ENCODE peak calls at places on chromosomes 5 and 9, in five cellular contexts. M is cardiac muscle cell, F is A549, S is mesenchymal stem cell, V is stomach. D is an unnamed sample. For H3K9me3, the result is how much of the 10 kb centered on the place peaks cover.

GRCh38 chr5:171155621-171156020 is 153.4 kb upstream of the TLX3 start:
- DNase-seq in M (peak), F (no peak), S (peak), V (no peak), D (no peak)

GRCh38 chr9:77440057-77440456 is 208.1 kb downstream of the GNA14 start:
- DNase-seq in M (peak), F (no peak), S (no peak), V (no peak), D (no peak)

GRCh38 chr9:106708147-106708838 is 154.7 kb upstream of the ZNF462 start:
- DNase-seq in M (no peak), F (no peak), S (peak), V (no peak), D (no peak)

GRCh38 chr5:180802325-180803180 is at the start of gene MGAT1:
- DNase-seq in M (peak), F (peak), S (peak), V (peak), D (peak)

GRCh38 chr5:51384281-51384840 is 1.1 kb downstream of the ISL1 start:
- DNase-seq in M (no peak), F (no peak), S (peak), V (no peak), D (no peak)

GRCh38 chr5:67305913-67306710 is 109.5 kb upstream of the CD180 start:
- DNase-seq in M (peak), F (no peak), S (peak), V (no peak), D (no peak)

GRCh38 chr9:123998278-123998925 is 13.2 kb upstream of the LHX2 start:
- DNase-seq in M (no peak), F (no peak), S (no peak), V (no peak), D (no peak)

GRCh38 chr9:33166263-33167083 is 663 bp downstream of the B4GALT1 start:
- DNase-seq in M (peak), F (peak), S (peak), V (peak), D (peak)

GRCh38 chr9:81227507-81228245 is 461.7 kb downstream of the TLE1 start:
- DNase-seq in M (no peak), F (no peak), S (no peak), V (no peak), D (no peak)

GRCh38 chr5:74281191-74281590 is 359.3 kb downstream of the ENC1 start:
- DNase-seq in M (no peak), F (no peak), S (no peak), V (no peak), D (no peak)

GRCh38 chr5:2250365-2250950 is 367.7 kb upstream of the IRX4 start:
- DNase-seq in M (no peak), F (no peak), S (no peak), V (no peak), D (no peak)

GRCh38 chr9:130173462-130173876 is 1.3 kb downstream of the NCS1 start:
- DNase-seq in M (peak), F (no peak), S (no peak), V (no peak), D (no peak)

GRCh38 chr9:89522261-89522978 is 24.5 kb upstream of the SEMA4D start:
- DNase-seq in M (no peak), F (no peak), S (no peak), V (peak), D (peak)

GRCh38 chr5:62720036-62720441 is 141.4 kb downstream of the LRRC70 start:
- DNase-seq in M (peak), F (peak), S (no peak), V (peak), D (peak)

GRCh38 chr5:107772418-107773310 is 101.9 kb upstream of the EFNA5 start:
- DNase-seq in M (no peak), F (no peak), S (no peak), V (no peak), D (no peak)

GRCh38 chr5:124746252-124746915 is at the start of gene ZNF608:
- DNase-seq in M (peak), F (peak), S (peak), V (no peak), D (peak)

GRCh38 chr9:124280176-124280691 is 22.5 kb downstream of the NEK6 start:
- DNase-seq in M (peak), F (no peak), S (peak), V (no peak), D (no peak)

GRCh38 chr5:177545487-177546261 is 8.7 kb downstream of the FAM193B start:
- DNase-seq in M (peak), F (no peak), S (peak), V (peak), D (no peak)

GRCh38 chr5:150904479-150905311 is at the start of gene ZNF300:
- DNase-seq in M (peak), F (peak), S (peak), V (peak), D (peak)

GRCh38 chr5:142977363-142978051 is 207.3 kb downstream of the ARHGAP26 start:
- DNase-seq in M (peak), F (no peak), S (peak), V (no peak), D (peak)

GRCh38 chr5:1375871-1376850 is 31.3 kb upstream of the CLPTM1L start:
- DNase-seq in M (no peak), F (no peak), S (no peak), V (no peak), D (no peak)

GRCh38 chr5:78509884-78510769 is 138.4 kb downstream of the LHFPL2 start:
- DNase-seq in M (peak), F (no peak), S (peak), V (peak), D (peak)

GRCh38 chr5:35783551-35783950 is 73.1 kb upstream of the IL7R start:
- DNase-seq in M (no peak), F (no peak), S (no peak), V (no peak), D (no peak)

GRCh38 chr9:25677301-25678146 is 720 bp downstream of the TUSC1 start:
- DNase-seq in M (peak), F (peak), S (peak), V (peak), D (peak)

GRCh38 chr5:969421-969839 is 39.2 kb upstream of the NKD2 start:
- DNase-seq in M (peak), F (no peak), S (no peak), V (no peak), D (no peak)

GRCh38 chr9:93496285-93496684 is 42.9 kb upstream of the FAM120AOS start:
- DNase-seq in M (no peak), F (no peak), S (no peak), V (no peak), D (no peak)

GRCh38 chr9:134716067-134716466 is 74.5 kb downstream of the COL5A1 start:
- DNase-seq in M (no peak), F (no peak), S (no peak), V (no peak), D (no peak)

GRCh38 chr9:104177003-104177611 is 83.0 kb downstream of the SMC2 start:
- DNase-seq in M (peak), F (no peak), S (no peak), V (no peak), D (peak)

GRCh38 chr9:124458441-124458840 is 8.2 kb downstream of the ADGRD2 start:
- DNase-seq in M (no peak), F (no peak), S (no peak), V (no peak), D (no peak)

GRCh38 chr9:83937861-83938455 is 16.7 kb upstream of the KIF27 start:
- DNase-seq in M (peak), F (peak), S (peak), V (no peak), D (peak)

GRCh38 chr9:17587113-17587512 is 8.2 kb downstream of the SH3GL2 start:
- DNase-seq in M (no peak), F (no peak), S (no peak), V (no peak), D (no peak)

GRCh38 chr5:432928-433791 is 9.8 kb upstream of the EXOC3 start:
- DNase-seq in M (no peak), F (no peak), S (no peak), V (peak), D (no peak)

GRCh38 chr9:33472171-33472920 is 1.4 kb downstream of the NOL6 start:
- DNase-seq in M (no peak), F (no peak), S (no peak), V (peak), D (no peak)

GRCh38 chr5:15995206-15996052 is 184.2 kb downstream of the MARCHF11 start:
- DNase-seq in M (peak), F (no peak), S (peak), V (no peak), D (no peak)

GRCh38 chr9:124216474-124217176 is 41.1 kb upstream of the NEK6 start:
- DNase-seq in M (no peak), F (no peak), S (no peak), V (peak), D (no peak)

GRCh38 chr5:14156611-14157493 is 13.7 kb downstream of the TRIO start:
- DNase-seq in M (peak), F (peak), S (peak), V (no peak), D (no peak)

GRCh38 chr5:83972909-83973308 is 252.3 kb upstream of the HAPLN1 start:
- DNase-seq in M (no peak), F (no peak), S (no peak), V (no peak), D (no peak)
- H3K27ac ChIP-seq in M (peak), F (no peak), S (no peak), V (no peak), D (no peak)

DNA sequence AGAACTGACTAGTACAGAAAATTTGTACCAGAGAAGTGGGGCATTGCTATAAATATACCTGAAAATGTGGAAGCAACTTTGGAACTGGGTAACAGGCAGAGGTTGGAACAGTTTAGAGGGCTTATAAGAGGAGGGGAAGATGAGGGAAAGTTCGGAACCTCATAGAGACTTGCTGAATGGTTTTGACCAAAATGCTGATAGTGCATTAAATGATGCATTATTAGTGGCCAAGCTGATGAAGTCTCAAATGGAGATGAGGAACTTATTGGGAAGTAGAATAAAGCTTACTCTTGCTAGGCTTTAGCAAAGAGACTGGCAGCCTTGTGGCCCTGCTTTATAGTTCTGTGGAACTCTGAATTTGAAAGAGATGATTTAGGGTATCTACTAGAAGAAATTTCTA is 189.8 kb downstream of the FGF10 start:
- DNase-seq in M (no peak), F (no peak), S (no peak), V (no peak), D (no peak)
- H3K9me3 ChIP-seq in M (under half), F (under half), S (under half), V (under half), D (under half)

GRCh38 chr5:76326559-76327351 is 76.3 kb upstream of the IQGAP2 start:
- DNase-seq in M (no peak), F (no peak), S (peak), V (no peak), D (no peak)

GRCh38 chr5:76332620-76333170 is 70.4 kb upstream of the IQGAP2 start:
- DNase-seq in M (no peak), F (no peak), S (no peak), V (no peak), D (no peak)

GRCh38 chr5:76332102-76332501 is 71.0 kb upstream of the IQGAP2 start:
- DNase-seq in M (no peak), F (no peak), S (no peak), V (peak), D (peak)

GRCh38 chr5:76329346-76329745 is 73.7 kb upstream of the IQGAP2 start:
- DNase-seq in M (no peak), F (no peak), S (no peak), V (no peak), D (no peak)

DNA sequence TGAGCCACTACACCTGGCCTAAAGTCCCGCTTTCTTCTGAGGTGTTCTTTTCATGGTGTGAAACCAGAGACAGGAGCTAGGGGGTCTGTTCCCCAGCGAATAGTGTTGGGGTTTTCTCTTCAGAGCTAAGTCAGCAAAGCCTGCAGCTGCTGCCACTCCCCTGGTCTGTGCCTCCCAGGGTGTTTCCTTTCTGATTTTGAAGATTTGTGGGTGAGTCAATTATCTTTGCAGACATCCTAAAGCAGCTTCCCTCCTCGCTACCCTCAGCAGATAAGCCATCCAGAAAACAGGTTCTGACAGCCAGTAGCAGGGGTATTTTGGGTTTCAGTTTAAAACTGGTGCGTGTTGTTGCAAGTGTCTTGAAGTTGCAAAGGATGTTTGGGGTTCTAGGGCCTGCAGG is 71.9 kb upstream of the IQGAP2 start:
- DNase-seq in M (no peak), F (no peak), S (no peak), V (no peak), D (peak)
- H3K27ac ChIP-seq in M (no peak), F (no peak), S (no peak), V (no peak), D (no peak)

DNA sequence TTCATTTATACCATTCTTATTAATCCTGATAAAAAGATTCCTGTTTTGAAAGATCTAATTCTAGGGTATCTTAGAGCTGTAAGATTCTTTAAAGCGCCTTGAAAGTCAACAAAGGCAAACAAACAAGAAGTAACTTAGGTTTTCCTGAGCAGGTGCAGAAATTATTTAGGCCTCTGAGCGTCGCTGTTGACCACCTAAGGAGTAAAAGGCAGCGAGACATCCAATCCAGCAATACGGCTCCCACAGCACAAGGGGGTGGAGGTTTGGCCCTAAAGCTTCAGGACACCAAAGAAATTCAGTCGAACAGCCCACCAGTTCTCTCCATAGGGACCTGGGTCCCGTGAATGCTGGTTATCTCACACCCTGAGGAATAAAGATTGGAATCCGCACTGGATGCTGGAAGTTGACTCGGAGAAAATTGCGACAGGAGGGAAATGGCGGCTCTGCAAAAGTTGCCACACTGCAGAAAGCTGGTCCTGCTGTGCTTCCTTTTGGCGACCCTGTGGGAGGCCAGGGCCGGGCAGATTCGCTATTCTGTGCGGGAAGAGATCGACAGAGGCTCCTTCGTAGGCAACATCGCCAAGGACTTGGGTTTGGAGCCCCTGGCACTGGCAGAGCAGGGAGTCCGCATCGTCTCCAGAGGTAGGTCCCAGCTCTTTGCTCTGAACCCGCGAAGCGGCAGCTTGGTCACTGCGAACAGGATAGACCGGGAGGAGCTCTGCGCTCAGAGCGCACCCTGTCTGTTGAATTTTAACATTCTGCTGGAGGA is at the start of gene PCDHGA2:
- DNase-seq in M (peak), F (peak), S (no peak), V (no peak), D (no peak)
- H3K9me3 ChIP-seq in M (under half), F (under half), S (half or more), V (half or more), D (under half)

GRCh38 chr5:179273074-179273435 is 72.2 kb downstream of the ADAMTS2 start:
- DNase-seq in M (no peak), F (no peak), S (no peak), V (no peak), D (no peak)

GRCh38 chr5:179271821-179272325 is 73.4 kb downstream of the ADAMTS2 start:
- DNase-seq in M (no peak), F (no peak), S (no peak), V (no peak), D (no peak)

GRCh38 chr5:179273441-179274145 is 71.7 kb downstream of the ADAMTS2 start:
- DNase-seq in M (no peak), F (no peak), S (no peak), V (no peak), D (no peak)

GRCh38 chr5:179271301-179271650 is 74.0 kb downstream of the ADAMTS2 start:
- DNase-seq in M (no peak), F (no peak), S (no peak), V (no peak), D (no peak)

DNA sequence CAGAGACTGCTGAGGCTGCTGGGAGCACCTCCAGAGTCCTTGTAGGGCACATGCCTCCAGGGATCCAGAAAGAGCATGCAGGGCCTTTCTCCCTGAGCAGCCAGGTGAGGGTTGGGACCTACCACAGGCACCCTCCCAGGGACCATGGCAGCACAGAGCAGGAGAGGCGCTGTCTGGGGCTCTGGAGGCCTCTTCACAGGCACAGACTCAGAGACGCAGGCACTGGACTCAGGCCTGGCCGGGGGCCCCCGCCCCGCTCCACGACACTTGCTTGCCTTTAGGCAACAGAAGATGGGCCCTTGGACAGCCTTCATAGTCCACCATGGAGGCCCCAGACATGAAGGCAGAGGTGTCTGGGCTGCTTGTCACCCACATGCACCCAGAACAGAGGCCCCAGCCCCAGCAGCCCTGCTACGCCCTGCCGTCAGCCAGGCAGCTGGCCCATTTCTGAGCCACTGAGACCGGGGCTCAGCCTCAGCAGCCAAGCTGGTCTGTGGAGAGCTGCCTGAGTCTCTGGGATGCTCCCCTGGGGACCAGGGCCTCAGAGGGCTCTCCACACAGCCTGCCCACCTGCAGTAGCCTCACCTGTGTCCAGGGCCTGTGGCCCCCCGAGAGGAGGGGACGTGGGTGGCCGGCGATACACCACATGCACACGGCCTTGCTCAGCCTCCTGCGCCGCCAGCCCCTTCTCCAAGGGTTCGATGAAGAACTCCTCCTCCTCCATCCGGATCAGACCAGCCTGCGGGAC is 72.8 kb downstream of the ADAMTS2 start:
- DNase-seq in M (no peak), F (no peak), S (no peak), V (no peak), D (no peak)
- H3K27ac ChIP-seq in M (no peak), F (no peak), S (no peak), V (peak), D (no peak)